ENCODE peak calls at places on chromosomes 13 and 19, in six cellular contexts. K is tibial nerve, O is right cardiac atrium, G is aorta, X is A549, L is adrenal gland. J is an unnamed sample.

GRCh38 chr13:80577951-80578670 is 237.2 kb upstream of the SPRY2 start:
- DNase-seq in L (no peak), K (no peak), G (no peak), X (peak; percentile 12), O (peak; percentile 16), J (no peak)

GRCh38 chr13:100666124-100666523 is 8.5 kb downstream of the TMTC4 start:
- DNase-seq in O (no peak), L (no peak), X (no peak), G (no peak), K (no peak), J (no peak)

GRCh38 chr19:53904909-53905308 is 4.2 kb upstream of the CACNG7 start:
- DNase-seq in L (no peak), G (no peak), K (no peak), O (no peak), X (no peak), J (no peak)

GRCh38 chr13:26022538-26023292 is 29.1 kb downstream of the SHISA2 start:
- DNase-seq in O (peak; percentile 92), G (peak; percentile 93), X (peak; percentile 2), K (no peak), L (peak; percentile 88), J (peak; percentile 83)

GRCh38 chr13:71851541-71851940 is 15.5 kb downstream of the DACH1 start:
- DNase-seq in O (no peak), L (no peak), K (no peak), X (no peak), G (no peak), J (no peak)

GRCh38 chr19:41362143-41362847 is 1.7 kb downstream of the B9D2 start:
- DNase-seq in L (no peak), K (no peak), X (peak; percentile 68), O (no peak), G (no peak), J (no peak)

GRCh38 chr19:33280351-33280921 is 21.9 kb downstream of the CEBPA start:
- DNase-seq in K (no peak), L (no peak), G (no peak), X (no peak), O (peak; percentile 28), J (no peak)

GRCh38 chr13:94704347-94705080 is 7.8 kb downstream of the SOX21 start:
- DNase-seq in O (no peak), G (no peak), L (no peak), K (no peak), X (no peak), J (no peak)

GRCh38 chr13:101258071-101258470 is 158.2 kb downstream of the NALCN start:
- DNase-seq in G (no peak), O (no peak), L (no peak), X (peak; percentile 63), K (no peak), J (no peak)

GRCh38 chr19:56988271-56988670 is 131.5 kb upstream of the USP29 start:
- DNase-seq in G (no peak), X (no peak), O (no peak), K (no peak), L (no peak), J (no peak)

GRCh38 chr19:661427-662196 is 1.4 kb downstream of the RNF126 start:
- DNase-seq in G (no peak), O (no peak), X (no peak), L (peak; percentile 54), K (no peak), J (no peak)

GRCh38 chr19:54152267-54152666 is 7.3 kb downstream of the LENG1 start:
- DNase-seq in O (no peak), X (no peak), L (no peak), K (no peak), G (no peak), J (no peak)

GRCh38 chr19:2853015-2853606 is 11.8 kb downstream of the ZNF555 start:
- DNase-seq in G (no peak), O (no peak), L (no peak), X (no peak), K (no peak), J (no peak)

GRCh38 chr13:20799726-20800416 is 26.1 kb upstream of the EEF1AKMT1 start:
- DNase-seq in G (no peak), L (no peak), X (no peak), O (no peak), K (no peak), J (no peak)

DNA sequence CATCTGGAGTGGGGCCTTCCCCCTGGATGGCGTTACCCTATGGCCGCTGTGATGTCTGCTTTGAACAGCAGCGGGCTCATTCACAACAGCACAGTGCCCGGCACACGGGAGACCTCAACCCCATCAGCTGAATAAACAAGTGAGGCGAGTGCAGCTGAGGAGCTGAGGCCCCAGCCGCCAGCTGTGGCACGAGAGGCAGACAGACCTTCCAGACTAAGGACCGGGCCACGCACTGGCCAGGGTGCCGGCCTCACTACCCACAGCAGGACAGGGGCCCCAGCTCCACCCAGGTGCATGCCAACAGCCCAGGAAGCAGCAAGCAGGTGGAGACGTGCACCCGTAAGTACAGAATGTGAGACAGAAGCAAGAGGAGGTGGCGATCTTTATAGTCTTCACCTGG is 39.6 kb downstream of the STK24 start:
- DNase-seq in L (no peak), G (no peak), X (no peak), K (no peak), O (no peak), J (no peak)
- H3K4me1 ChIP-seq in L (no peaks in the 10 kb centered on the region), G (no peaks in the 10 kb centered on the region), X (peaks cover 20% of the 10 kb centered on the region), K (no peaks in the 10 kb centered on the region), O (peaks cover 18% of the 10 kb centered on the region), J (peaks cover 98% of the 10 kb centered on the region)

GRCh38 chr13:44903596-44903995 is 85.7 kb downstream of the NUFIP1 start:
- DNase-seq in L (peak; percentile 67), O (peak; percentile 96), K (peak; percentile 85), X (no peak), G (peak; percentile 93), J (peak; percentile 86)
- H3K27ac ChIP-seq in L (no peak overlapping the region), O (peak overlapping the region; percentile 81), K (peak overlapping the region; percentile 90), X (peak overlapping the region; percentile 32), G (peak overlapping the region; percentile 82), J (peak overlapping the region; percentile 54)

GRCh38 chr13:88068975-88069374 is 397.8 kb downstream of the SLITRK5 start:
- DNase-seq in X (peak; percentile 5), G (no peak), O (peak; percentile 8), K (no peak), L (no peak), J (no peak)

GRCh38 chr13:88071371-88071770 is 400.2 kb downstream of the SLITRK5 start:
- DNase-seq in X (no peak), K (no peak), O (no peak), L (no peak), G (no peak), J (no peak)

GRCh38 chr13:88074794-88075509 is 403.8 kb downstream of the SLITRK5 start:
- DNase-seq in K (no peak), G (no peak), O (no peak), X (no peak), L (no peak), J (no peak)
- H3K4me1 ChIP-seq in K (no peaks in the 10 kb centered on the region), G (no peaks in the 10 kb centered on the region), O (no peaks in the 10 kb centered on the region), X (no peaks in the 10 kb centered on the region), L (no peaks in the 10 kb centered on the region), J (no peaks in the 10 kb centered on the region)

DNA sequence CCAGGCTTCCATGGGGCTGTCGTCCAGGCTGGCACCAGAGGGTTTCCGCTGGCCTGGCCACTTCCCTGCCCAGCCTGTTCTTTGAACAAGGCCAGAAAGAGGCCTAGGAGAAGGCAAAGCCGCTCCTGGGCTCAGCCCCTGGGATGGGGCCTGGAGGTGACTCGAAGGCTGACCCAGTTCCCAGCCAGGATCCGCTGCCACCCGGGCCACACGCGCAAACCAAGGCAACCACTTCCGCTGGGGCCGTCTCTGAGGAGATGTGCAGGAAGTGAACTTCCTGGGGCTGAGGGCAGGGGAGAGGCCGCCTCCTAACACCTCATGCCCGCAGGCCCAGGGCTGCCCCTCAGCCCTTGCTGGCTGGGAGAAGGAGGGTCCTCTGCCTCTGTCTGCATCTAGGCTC is 15.2 kb downstream of the PLEKHF1 start:
- DNase-seq in X (no peak), O (peak; percentile 81), L (no peak), G (no peak), K (no peak), J (peak; percentile 53)
- H3K27ac ChIP-seq in X (no peak overlapping the region), O (peak overlapping the region; percentile 5), L (no peak overlapping the region), G (peak overlapping the region; percentile 22), K (peak overlapping the region; percentile 91), J (peak overlapping the region; percentile 98)

GRCh38 chr19:47716270-47716937 is 3.2 kb downstream of the EHD2 start:
- DNase-seq in O (no peak), G (no peak), L (peak; percentile 73), X (no peak), K (no peak), J (no peak)
- H3K4me1 ChIP-seq in O (peaks cover 14% of the 10 kb centered on the region), G (no peaks in the 10 kb centered on the region), L (peaks cover 40% of the 10 kb centered on the region), X (peaks cover 30% of the 10 kb centered on the region), K (no peaks in the 10 kb centered on the region), J (peaks cover 78% of the 10 kb centered on the region)

GRCh38 chr13:109785141-109785891 is 1.1 kb downstream of the IRS2 start:
- DNase-seq in O (peak; percentile 82), X (peak; percentile 62), K (no peak), G (peak; percentile 82), L (peak; percentile 73), J (peak; percentile 55)
- H3K27ac ChIP-seq in O (peak overlapping the region; percentile 63), X (peak overlapping the region; percentile 98), K (peak overlapping the region; percentile 85), G (peak overlapping the region; percentile 89), L (peak overlapping the region; percentile 90), J (peak overlapping the region; percentile 87)

DNA sequence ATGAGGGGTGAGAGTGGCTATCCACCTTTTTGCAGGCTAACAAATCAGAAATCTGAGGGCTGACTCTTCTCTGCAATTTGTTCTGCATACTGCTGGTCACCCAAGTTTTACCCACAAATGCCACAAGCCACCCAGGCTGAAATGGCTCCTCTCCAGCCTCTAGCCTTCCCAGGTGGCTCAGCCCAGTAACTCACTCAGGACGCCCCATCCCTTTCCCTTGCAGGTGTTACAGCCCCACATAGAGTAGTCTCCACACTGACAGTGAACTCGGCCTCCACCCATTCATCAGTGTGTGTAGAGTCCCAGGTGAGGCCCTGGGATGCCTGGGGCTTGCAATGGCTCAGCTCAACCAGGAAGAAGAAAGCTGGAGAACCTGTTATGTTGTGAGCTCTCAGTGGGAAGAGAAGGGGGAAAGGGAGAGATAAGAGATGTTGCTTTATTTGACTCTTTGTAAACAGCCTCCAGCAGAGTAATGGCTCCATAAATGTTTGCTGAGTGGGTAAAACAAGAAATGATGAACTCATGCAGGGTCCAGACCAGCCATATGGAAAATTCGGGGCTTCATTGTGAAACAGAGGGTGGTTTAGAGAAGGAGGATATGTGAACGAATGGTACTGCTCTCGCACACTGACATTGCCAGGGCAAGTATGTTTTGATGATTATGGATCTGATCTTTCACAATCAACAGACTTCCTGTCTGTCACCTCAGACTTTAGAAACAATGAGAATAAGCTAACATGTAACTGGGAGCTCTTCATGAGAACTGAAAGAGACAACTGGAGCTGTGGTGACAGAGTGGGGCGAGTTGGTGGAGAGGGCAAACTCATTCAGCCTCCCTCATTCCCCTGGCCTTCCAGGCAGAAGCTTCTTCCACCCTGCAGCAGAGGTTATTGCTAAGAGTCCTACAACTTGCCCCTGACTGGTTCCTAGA is 74.2 kb upstream of the RFC3 start:
- DNase-seq in O (no peak), L (no peak), K (no peak), G (no peak), X (no peak), J (no peak)
- H3K4me1 ChIP-seq in O (no peaks in the 10 kb centered on the region), L (no peaks in the 10 kb centered on the region), K (no peaks in the 10 kb centered on the region), G (peaks cover 1% of the 10 kb centered on the region), X (no peaks in the 10 kb centered on the region), J (peaks cover 23% of the 10 kb centered on the region)

DNA sequence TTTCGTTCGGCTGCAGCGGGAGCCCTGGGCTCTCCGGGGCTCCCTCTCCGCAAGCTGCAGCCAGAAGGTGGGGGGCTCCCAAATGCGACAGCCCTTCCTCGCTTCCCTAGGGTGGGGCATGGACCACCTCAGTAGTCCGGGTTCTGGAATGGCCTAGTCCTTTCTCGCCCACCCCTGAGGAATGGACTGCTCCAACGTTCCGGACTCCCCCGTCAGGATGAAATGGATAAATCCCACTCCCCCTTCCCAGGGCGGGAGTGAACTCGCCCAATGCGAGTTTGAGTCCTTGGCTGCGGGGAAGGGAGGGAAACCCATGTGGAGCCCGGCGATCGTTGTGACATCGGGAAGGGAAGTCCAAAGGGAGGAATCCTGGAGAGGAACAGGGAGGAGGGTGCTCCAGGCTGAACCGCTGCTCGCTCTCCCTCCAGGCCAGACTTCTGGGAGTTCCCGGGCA is 5.5 kb downstream of the HRC start:
- DNase-seq in X (peak; percentile 91), G (peak; percentile 89), K (no peak), L (peak; percentile 76), O (peak; percentile 88), J (peak; percentile 61)
- H3K27ac ChIP-seq in X (peak overlapping the region; percentile 83), G (peak overlapping the region; percentile 17), K (peak overlapping the region; percentile 62), L (peak overlapping the region; percentile 58), O (peak overlapping the region; percentile 85), J (peak overlapping the region; percentile 95)